ENCODE peak calls at places on chromosomes 6 and 20, in eight cellular contexts. One of them, this sample, is unnamed.

GRCh38 chr6:85185977-85186376 is 263.9 kb upstream of the NT5E start:
- DNase-seq in AG09309: peak
- DNase-seq in cardiac muscle cell: peak
- DNase-seq in upper lobe of left lung: no peak
- DNase-seq in left lung: no peak
- DNase-seq in NB4: no peak
- DNase-seq in thyroid gland: no peak
- DNase-seq in GM12878: no peak
- DNase-seq in this sample: no peak

GRCh38 chr20:62363920-62364851 is 2.9 kb downstream of the LAMA5 start:
- DNase-seq in AG09309: no peak
- DNase-seq in cardiac muscle cell: peak
- DNase-seq in upper lobe of left lung: peak
- DNase-seq in left lung: peak
- DNase-seq in NB4: no peak
- DNase-seq in thyroid gland: peak
- DNase-seq in GM12878: no peak
- DNase-seq in this sample: no peak

GRCh38 chr6:11012976-11013375 is 31.1 kb downstream of the ELOVL2 start:
- DNase-seq in AG09309: no peak
- DNase-seq in cardiac muscle cell: peak
- DNase-seq in upper lobe of left lung: no peak
- DNase-seq in left lung: no peak
- DNase-seq in NB4: no peak
- DNase-seq in thyroid gland: no peak
- DNase-seq in GM12878: no peak
- DNase-seq in this sample: no peak

GRCh38 chr20:32325706-32326506 is 32.2 kb upstream of the ASXL1 start:
- DNase-seq in AG09309: no peak
- DNase-seq in cardiac muscle cell: peak
- DNase-seq in upper lobe of left lung: no peak
- DNase-seq in left lung: no peak
- DNase-seq in NB4: no peak
- DNase-seq in thyroid gland: no peak
- DNase-seq in GM12878: no peak
- DNase-seq in this sample: no peak

GRCh38 chr6:90413867-90414266 is 117.2 kb upstream of the BACH2 start:
- DNase-seq in AG09309: no peak
- DNase-seq in cardiac muscle cell: peak
- DNase-seq in upper lobe of left lung: peak
- DNase-seq in left lung: peak
- DNase-seq in NB4: no peak
- DNase-seq in thyroid gland: peak
- DNase-seq in GM12878: no peak
- DNase-seq in this sample: no peak

GRCh38 chr6:86683132-86683908 is 254.0 kb upstream of the HTR1E start:
- DNase-seq in AG09309: no peak
- DNase-seq in cardiac muscle cell: no peak
- DNase-seq in upper lobe of left lung: no peak
- DNase-seq in left lung: no peak
- DNase-seq in NB4: no peak
- DNase-seq in thyroid gland: no peak
- DNase-seq in GM12878: no peak
- DNase-seq in this sample: no peak

GRCh38 chr6:138593100-138593877 is 94.0 kb upstream of the NHSL1 start:
- DNase-seq in AG09309: peak
- DNase-seq in cardiac muscle cell: peak
- DNase-seq in upper lobe of left lung: peak
- DNase-seq in left lung: peak
- DNase-seq in NB4: peak
- DNase-seq in thyroid gland: no peak
- DNase-seq in GM12878: peak
- DNase-seq in this sample: no peak

GRCh38 chr6:26544473-26544872 is 6.3 kb downstream of the HMGN4 start:
- DNase-seq in AG09309: no peak
- DNase-seq in cardiac muscle cell: no peak
- DNase-seq in upper lobe of left lung: no peak
- DNase-seq in left lung: no peak
- DNase-seq in NB4: no peak
- DNase-seq in thyroid gland: no peak
- DNase-seq in GM12878: no peak
- DNase-seq in this sample: no peak

GRCh38 chr6:168088161-168089106 is 9.4 kb upstream of the FRMD1 start:
- DNase-seq in AG09309: no peak
- DNase-seq in cardiac muscle cell: peak
- DNase-seq in upper lobe of left lung: no peak
- DNase-seq in left lung: no peak
- DNase-seq in NB4: no peak
- DNase-seq in thyroid gland: no peak
- DNase-seq in GM12878: no peak
- DNase-seq in this sample: no peak

GRCh38 chr6:116118608-116119007 is 7.3 kb downstream of the COL10A1 start:
- DNase-seq in AG09309: no peak
- DNase-seq in cardiac muscle cell: no peak
- DNase-seq in upper lobe of left lung: no peak
- DNase-seq in left lung: no peak
- DNase-seq in NB4: no peak
- DNase-seq in thyroid gland: no peak
- DNase-seq in GM12878: no peak
- DNase-seq in this sample: no peak

GRCh38 chr6:12608016-12608860 is 108.3 kb upstream of the PHACTR1 start:
- DNase-seq in AG09309: no peak
- DNase-seq in cardiac muscle cell: peak
- DNase-seq in upper lobe of left lung: no peak
- DNase-seq in left lung: no peak
- DNase-seq in NB4: peak
- DNase-seq in thyroid gland: no peak
- DNase-seq in GM12878: peak
- DNase-seq in this sample: no peak

GRCh38 chr20:31704225-31705119 is 18.2 kb downstream of the BCL2L1 start:
- DNase-seq in AG09309: no peak
- DNase-seq in cardiac muscle cell: peak
- DNase-seq in upper lobe of left lung: peak
- DNase-seq in left lung: no peak
- DNase-seq in NB4: no peak
- DNase-seq in thyroid gland: peak
- DNase-seq in GM12878: no peak
- DNase-seq in this sample: no peak

GRCh38 chr6:53327017-53327395 is 21.7 kb downstream of the ELOVL5 start:
- DNase-seq in AG09309: no peak
- DNase-seq in cardiac muscle cell: no peak
- DNase-seq in upper lobe of left lung: no peak
- DNase-seq in left lung: no peak
- DNase-seq in NB4: no peak
- DNase-seq in thyroid gland: no peak
- DNase-seq in GM12878: no peak
- DNase-seq in this sample: no peak

GRCh38 chr20:38113401-38114325 is 51.4 kb downstream of the TGM2 start:
- DNase-seq in AG09309: no peak
- DNase-seq in cardiac muscle cell: peak
- DNase-seq in upper lobe of left lung: peak
- DNase-seq in left lung: no peak
- DNase-seq in NB4: peak
- DNase-seq in thyroid gland: no peak
- DNase-seq in GM12878: no peak
- DNase-seq in this sample: peak
- TF ChIP-seq CTCF in AG09309: peak
- TF ChIP-seq CTCF in cardiac muscle cell: peak
- TF ChIP-seq CTCF in upper lobe of left lung: no peak
- TF ChIP-seq CTCF in left lung: peak
- TF ChIP-seq CTCF in NB4: peak
- TF ChIP-seq CTCF in thyroid gland: no peak
- TF ChIP-seq CTCF in GM12878: peak
- TF ChIP-seq CTCF in this sample: peak

GRCh38 chr6:137573739-137574138 is 79.5 kb upstream of the OLIG3 start:
- DNase-seq in AG09309: no peak
- DNase-seq in cardiac muscle cell: no peak
- DNase-seq in upper lobe of left lung: no peak
- DNase-seq in left lung: no peak
- DNase-seq in NB4: no peak
- DNase-seq in thyroid gland: no peak
- DNase-seq in GM12878: no peak
- DNase-seq in this sample: no peak

GRCh38 chr6:137570307-137570832 is 76.2 kb upstream of the OLIG3 start:
- DNase-seq in AG09309: no peak
- DNase-seq in cardiac muscle cell: no peak
- DNase-seq in upper lobe of left lung: no peak
- DNase-seq in left lung: no peak
- DNase-seq in NB4: no peak
- DNase-seq in thyroid gland: no peak
- DNase-seq in GM12878: no peak
- DNase-seq in this sample: no peak

GRCh38 chr6:137568067-137568466 is 73.9 kb upstream of the OLIG3 start:
- DNase-seq in AG09309: no peak
- DNase-seq in cardiac muscle cell: no peak
- DNase-seq in upper lobe of left lung: no peak
- DNase-seq in left lung: no peak
- DNase-seq in NB4: no peak
- DNase-seq in thyroid gland: no peak
- DNase-seq in GM12878: no peak
- DNase-seq in this sample: no peak

GRCh38 chr6:137571854-137572253 is 77.7 kb upstream of the OLIG3 start:
- DNase-seq in AG09309: no peak
- DNase-seq in cardiac muscle cell: peak
- DNase-seq in upper lobe of left lung: peak
- DNase-seq in left lung: no peak
- DNase-seq in NB4: peak
- DNase-seq in thyroid gland: peak
- DNase-seq in GM12878: no peak
- DNase-seq in this sample: no peak
- TF ChIP-seq CTCF in AG09309: peak
- TF ChIP-seq CTCF in cardiac muscle cell: peak
- TF ChIP-seq CTCF in upper lobe of left lung: peak
- TF ChIP-seq CTCF in left lung: peak
- TF ChIP-seq CTCF in NB4: peak
- TF ChIP-seq CTCF in thyroid gland: peak
- TF ChIP-seq CTCF in GM12878: peak
- TF ChIP-seq CTCF in this sample: peak

DNA sequence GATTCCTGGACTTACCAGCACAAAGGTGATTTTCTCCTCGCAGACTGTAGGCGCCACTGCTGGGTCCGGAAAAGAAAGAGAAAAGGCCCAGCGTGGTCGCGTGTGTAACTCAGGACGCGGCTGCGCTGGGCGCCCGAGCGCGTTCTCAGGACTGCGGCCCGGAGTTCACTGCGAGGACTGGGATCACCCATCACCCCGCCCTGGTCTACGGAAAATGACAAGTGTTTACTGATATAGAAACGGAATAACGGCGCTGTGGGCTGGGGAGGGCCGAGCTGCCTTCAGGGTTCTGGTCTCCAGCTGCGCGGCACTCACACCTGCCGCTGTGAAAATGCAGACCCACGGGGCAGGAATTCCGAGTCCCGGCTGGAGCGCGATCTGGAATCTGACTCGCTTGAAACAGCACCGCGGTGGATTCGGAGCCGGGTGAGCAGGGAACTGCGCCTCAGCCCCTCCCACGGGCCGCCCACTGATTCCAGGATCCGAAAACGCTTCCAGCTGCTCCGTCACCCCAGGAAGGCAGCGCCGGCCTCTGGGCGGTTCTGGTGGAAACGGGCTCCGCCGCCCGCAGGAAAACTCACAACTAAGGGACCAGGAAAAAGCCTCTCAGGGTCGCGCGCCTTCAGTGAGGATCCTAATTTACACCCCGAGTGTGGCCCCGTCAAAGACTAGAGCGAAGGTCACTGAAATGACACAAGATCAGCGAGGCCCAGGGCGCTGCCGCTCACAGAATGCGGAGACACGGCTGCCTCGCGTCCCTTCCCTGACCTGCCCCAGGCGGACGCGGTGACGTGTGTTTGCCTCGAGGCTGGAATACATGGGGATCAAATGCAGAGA is 34.5 kb downstream of the HLA-A start:
- DNase-seq in AG09309: no peak
- DNase-seq in cardiac muscle cell: peak
- DNase-seq in upper lobe of left lung: peak
- DNase-seq in left lung: peak
- DNase-seq in NB4: peak
- DNase-seq in thyroid gland: peak
- DNase-seq in GM12878: peak
- DNase-seq in this sample: no peak
- TF ChIP-seq CTCF in AG09309: peak
- TF ChIP-seq CTCF in cardiac muscle cell: peak
- TF ChIP-seq CTCF in upper lobe of left lung: no peak
- TF ChIP-seq CTCF in left lung: no peak
- TF ChIP-seq CTCF in NB4: peak
- TF ChIP-seq CTCF in thyroid gland: no peak
- TF ChIP-seq CTCF in GM12878: peak
- TF ChIP-seq CTCF in this sample: peak

GRCh38 chr6:39843305-39844020 is 51.3 kb downstream of the DAAM2 start:
- DNase-seq in AG09309: no peak
- DNase-seq in cardiac muscle cell: peak
- DNase-seq in upper lobe of left lung: no peak
- DNase-seq in left lung: no peak
- DNase-seq in NB4: peak
- DNase-seq in thyroid gland: no peak
- DNase-seq in GM12878: no peak
- DNase-seq in this sample: no peak
- TF ChIP-seq CTCF in AG09309: peak
- TF ChIP-seq CTCF in cardiac muscle cell: peak
- TF ChIP-seq CTCF in upper lobe of left lung: no peak
- TF ChIP-seq CTCF in left lung: no peak
- TF ChIP-seq CTCF in NB4: no peak
- TF ChIP-seq CTCF in thyroid gland: no peak
- TF ChIP-seq CTCF in GM12878: no peak
- TF ChIP-seq CTCF in this sample: no peak

GRCh38 chr6:50185006-50185405 is 135.3 kb upstream of the DEFB112 start:
- DNase-seq in AG09309: no peak
- DNase-seq in cardiac muscle cell: no peak
- DNase-seq in upper lobe of left lung: no peak
- DNase-seq in left lung: no peak
- DNase-seq in NB4: peak
- DNase-seq in thyroid gland: no peak
- DNase-seq in GM12878: no peak
- DNase-seq in this sample: no peak
- TF ChIP-seq CTCF in AG09309: no peak
- TF ChIP-seq CTCF in cardiac muscle cell: no peak
- TF ChIP-seq CTCF in upper lobe of left lung: no peak
- TF ChIP-seq CTCF in left lung: no peak
- TF ChIP-seq CTCF in NB4: peak
- TF ChIP-seq CTCF in thyroid gland: no peak
- TF ChIP-seq CTCF in GM12878: peak
- TF ChIP-seq CTCF in this sample: peak

DNA sequence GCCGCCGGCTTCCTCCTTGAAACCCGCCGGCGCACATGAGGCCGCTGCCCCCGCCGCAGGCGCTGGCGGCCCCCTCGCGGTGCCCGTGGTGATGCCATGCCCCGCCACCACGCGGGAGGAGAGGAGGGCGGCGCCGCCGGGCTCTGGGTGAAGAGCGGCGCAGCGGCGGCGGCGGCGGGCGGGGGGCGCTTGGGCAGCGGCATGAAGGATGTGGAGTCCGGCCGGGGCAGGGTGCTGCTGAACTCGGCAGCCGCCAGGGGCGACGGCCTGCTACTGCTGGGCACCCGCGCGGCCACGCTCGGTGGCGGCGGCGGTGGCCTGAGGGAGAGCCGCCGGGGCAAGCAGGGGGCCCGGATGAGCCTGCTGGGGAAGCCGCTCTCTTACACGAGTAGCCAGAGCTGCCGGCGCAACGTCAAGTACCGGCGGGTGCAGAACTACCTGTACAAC is 253 bp downstream of the KCNQ5 start:
- DNase-seq in AG09309: no peak
- DNase-seq in cardiac muscle cell: peak
- DNase-seq in upper lobe of left lung: peak
- DNase-seq in left lung: peak
- DNase-seq in NB4: peak
- DNase-seq in thyroid gland: peak
- DNase-seq in GM12878: no peak
- DNase-seq in this sample: no peak
- TF ChIP-seq CTCF in AG09309: no peak
- TF ChIP-seq CTCF in cardiac muscle cell: peak
- TF ChIP-seq CTCF in upper lobe of left lung: no peak
- TF ChIP-seq CTCF in left lung: peak
- TF ChIP-seq CTCF in NB4: peak
- TF ChIP-seq CTCF in thyroid gland: no peak
- TF ChIP-seq CTCF in GM12878: peak
- TF ChIP-seq CTCF in this sample: peak